ENCODE peak calls at places on chromosomes 12 and 14, in eight cellular contexts. K is CD8-positive, alpha-beta memory T cell; A is T-helper 17 cell; U is activated CD8-positive, alpha-beta memory T cell treated with anti-CD3 and anti-CD28 coated beads for 4 hours; X is AG08396; J is tibial nerve; O is K562; H is mammary epithelial cell. R is an unnamed sample.

GRCh38 chr14:78448483-78449094 is 278.4 kb downstream of the NRXN3 start:
- DNase-seq in U (no peak), X (peak), H (peak), J (peak), K (no peak), A (no peak), O (peak), R (no peak)

GRCh38 chr14:31180299-31181051 is 27.1 kb downstream of the HECTD1 start:
- DNase-seq in O (no peak), H (no peak), U (no peak), J (no peak), K (no peak), X (no peak), A (no peak), R (no peak)

GRCh38 chr12:54840293-54840692 is 14.0 kb upstream of the MUCL1 start:
- DNase-seq in K (no peak), J (no peak), X (no peak), U (no peak), O (no peak), A (no peak), H (no peak), R (no peak)

GRCh38 chr12:49903351-49903699 is 375 bp downstream of the FAIM2 start:
- DNase-seq in O (no peak), K (no peak), U (no peak), A (no peak), X (no peak), J (no peak), H (no peak), R (no peak)

GRCh38 chr12:6235499-6235898 is 35.3 kb downstream of the CD9 start:
- DNase-seq in X (no peak), U (no peak), J (no peak), A (no peak), K (peak), O (no peak), H (no peak), R (no peak)

GRCh38 chr12:105076098-105076497 is 8.2 kb downstream of the ALDH1L2 start:
- DNase-seq in J (no peak), O (no peak), K (no peak), U (no peak), A (no peak), X (peak), H (peak), R (peak)

GRCh38 chr14:59398841-59399240 is 66.3 kb downstream of the GPR135 start:
- DNase-seq in U (no peak), O (no peak), K (no peak), H (no peak), A (no peak), J (no peak), X (no peak), R (no peak)

GRCh38 chr12:152440-152839 is 61.5 kb downstream of the SLC6A12 start:
- DNase-seq in K (no peak), H (no peak), O (no peak), A (no peak), J (no peak), X (no peak), U (no peak), R (no peak)

GRCh38 chr14:61462566-61463195 is 141.3 kb downstream of the PRKCH start:
- DNase-seq in K (no peak), U (no peak), X (no peak), H (peak), A (no peak), O (no peak), J (no peak), R (peak)

GRCh38 chr14:78227466-78228077 is 57.4 kb downstream of the NRXN3 start:
- DNase-seq in O (no peak), X (no peak), H (peak), U (no peak), K (no peak), J (no peak), A (no peak), R (no peak)

GRCh38 chr12:30999723-31000122 is 73.2 kb downstream of the TSPAN11 start:
- DNase-seq in X (no peak), U (no peak), O (no peak), A (no peak), K (no peak), J (no peak), H (no peak), R (no peak)

GRCh38 chr12:120766569-120766965 is 40.9 kb downstream of the ACADS start:
- DNase-seq in U (no peak), H (no peak), J (no peak), X (no peak), A (no peak), K (no peak), O (no peak), R (no peak)

GRCh38 chr12:21577516-21577915 is 27.1 kb downstream of the GYS2 start:
- DNase-seq in O (no peak), K (no peak), H (no peak), X (no peak), A (no peak), U (no peak), J (no peak), R (no peak)

GRCh38 chr12:39835517-39836489 is 216.2 kb upstream of the ABCD2 start:
- DNase-seq in X (no peak), A (no peak), H (no peak), O (no peak), K (no peak), U (no peak), J (no peak), R (no peak)

GRCh38 chr14:99273724-99274345 is 1.8 kb upstream of the BCL11B start:
- DNase-seq in U (no peak), X (no peak), H (peak), A (no peak), O (no peak), K (no peak), J (no peak), R (no peak)

GRCh38 chr12:108232565-108232964 is 103.5 kb downstream of the WSCD2 start:
- DNase-seq in U (no peak), K (no peak), O (no peak), A (no peak), H (peak), J (no peak), X (no peak), R (peak)

GRCh38 chr12:48092606-48093005 is 13.3 kb downstream of the SENP1 start:
- DNase-seq in J (no peak), O (no peak), H (no peak), A (no peak), U (no peak), X (no peak), K (no peak), R (no peak)

GRCh38 chr12:81245918-81246611 is 168.2 kb downstream of the ACSS3 start:
- DNase-seq in U (no peak), H (no peak), K (no peak), O (no peak), J (no peak), X (no peak), A (no peak), R (no peak)

GRCh38 chr12:96907681-96908163 is 665 bp downstream of the NEDD1 start:
- DNase-seq in A (no peak), H (peak), O (peak), K (peak), J (no peak), U (no peak), X (peak), R (peak)

GRCh38 chr12:72053604-72054003 is 115.0 kb downstream of the TPH2 start:
- DNase-seq in K (no peak), A (no peak), U (no peak), J (no peak), O (no peak), H (no peak), X (peak), R (no peak)

GRCh38 chr14:68470361-68470760 is 322.5 kb downstream of the ZFP36L1 start:
- DNase-seq in O (no peak), A (no peak), K (no peak), X (no peak), U (no peak), J (no peak), H (peak), R (no peak)

GRCh38 chr14:54676822-54677708 is 110.1 kb downstream of the SAMD4A start:
- DNase-seq in U (no peak), A (no peak), H (peak), O (no peak), X (peak), K (no peak), J (no peak), R (peak)

GRCh38 chr12:57151741-57152407 is 4.5 kb upstream of the LRP1-AS start:
- DNase-seq in U (no peak), J (peak), O (no peak), K (no peak), X (peak), A (no peak), H (peak), R (peak)

GRCh38 chr14:95326987-95327386 is 7.3 kb upstream of the CLMN start:
- DNase-seq in K (no peak), A (no peak), U (no peak), O (no peak), X (no peak), H (peak), J (no peak), R (no peak)

GRCh38 chr14:55440385-55440784 is at the start of gene TBPL2:
- DNase-seq in H (no peak), U (no peak), K (no peak), J (no peak), A (no peak), X (no peak), O (no peak), R (no peak)

GRCh38 chr12:124852911-124853441 is 10.7 kb downstream of the SCARB1 start:
- DNase-seq in O (no peak), X (no peak), K (no peak), A (no peak), H (no peak), J (no peak), U (no peak), R (peak)

GRCh38 chr12:71589478-71589881 is 74.2 kb downstream of the ZFC3H1 start:
- DNase-seq in J (no peak), U (no peak), K (no peak), X (peak), H (no peak), A (no peak), O (no peak), R (no peak)

GRCh38 chr14:60163741-60164140 is 1.5 kb downstream of the DHRS7 start:
- DNase-seq in K (no peak), U (no peak), O (no peak), H (no peak), J (no peak), A (no peak), X (no peak), R (no peak)

GRCh38 chr14:94392510-94392935 is 4.1 kb upstream of the SERPINA1 start:
- DNase-seq in X (no peak), J (no peak), K (no peak), A (no peak), U (no peak), H (peak), O (no peak), R (peak)

GRCh38 chr12:27221625-27222387 is 22.3 kb upstream of the STK38L start:
- DNase-seq in J (no peak), U (no peak), X (no peak), A (no peak), H (no peak), K (no peak), O (no peak), R (no peak)

GRCh38 chr12:62686938-62687337 is 220.3 kb downstream of the MON2 start:
- DNase-seq in J (no peak), A (no peak), K (no peak), H (no peak), X (peak), U (no peak), O (no peak), R (peak)

R was measured in RPMI7951.